ENCODE peak calls at places on chromosomes 11 and 22, in six cellular contexts. E is AG09309, N is endothelial cell, P is CD14-positive monocyte, V is cardiac fibroblast, F is HCT116. U is an unnamed sample.

GRCh38 chr11:398826-399225 is 4.8 kb downstream of the PKP3 start:
- DNase-seq in E (no peak), N (no peak), P (no peak), V (peak; percentile 36), F (no peak), U (no peak)

GRCh38 chr11:114085965-114086364 is 26.5 kb downstream of the ZBTB16 start:
- DNase-seq in E (no peak), N (no peak), P (no peak), V (no peak), F (no peak), U (no peak)

GRCh38 chr22:39152511-39153219 is at the start of gene CBX7:
- DNase-seq in E (no peak), N (peak; percentile 83), P (peak; percentile 91), V (peak; percentile 88), F (peak; percentile 74), U (peak; percentile 93)

GRCh38 chr11:109957000-109957399 is 136.2 kb upstream of the ZC3H12C start:
- DNase-seq in E (no peak), N (no peak), P (no peak), V (no peak), F (no peak), U (no peak)

GRCh38 chr22:30694638-30695350 is at the start of gene OSBP2:
- DNase-seq in E (no peak), N (peak; percentile 43), P (no peak), V (no peak), F (no peak), U (peak; percentile 92)

GRCh38 chr11:65130631-65131416 is 3.5 kb downstream of the SYVN1 start:
- DNase-seq in E (no peak), N (no peak), P (peak; percentile 22), V (no peak), F (no peak), U (peak; percentile 90)

GRCh38 chr11:63536669-63537292 is at the start of gene PLAAT4:
- DNase-seq in E (no peak), N (no peak), P (no peak), V (peak; percentile 85), F (no peak), U (no peak)

GRCh38 chr11:120651396-120651795 is 139.8 kb downstream of the GRIK4 start:
- DNase-seq in E (no peak), N (no peak), P (no peak), V (no peak), F (no peak), U (no peak)

GRCh38 chr22:31106651-31107205 is 640 bp downstream of the SELENOM start:
- DNase-seq in E (no peak), N (peak; percentile 36), P (peak; percentile 40), V (peak; percentile 68), F (no peak), U (no peak)

GRCh38 chr11:44379141-44380008 is 69.4 kb upstream of the ALX4 start:
- DNase-seq in E (no peak), N (no peak), P (no peak), V (no peak), F (no peak), U (no peak)

GRCh38 chr11:20488352-20488751 is 100.8 kb downstream of the PRMT3 start:
- DNase-seq in E (no peak), N (no peak), P (no peak), V (no peak), F (no peak), U (no peak)

GRCh38 chr11:67083786-67084366 is 27.2 kb downstream of the RHOD start:
- DNase-seq in E (no peak), N (no peak), P (no peak), V (no peak), F (no peak), U (no peak)

GRCh38 chr22:42156121-42156520 is 25.5 kb upstream of the CYP2D6 start:
- DNase-seq in E (no peak), N (no peak), P (no peak), V (no peak), F (no peak), U (peak; percentile 24)

GRCh38 chr11:28488336-28488735 is 380.1 kb downstream of the METTL15 start:
- DNase-seq in E (no peak), N (no peak), P (no peak), V (no peak), F (no peak), U (no peak)

GRCh38 chr11:124891390-124891861 is 6.2 kb downstream of the ROBO4 start:
- DNase-seq in E (no peak), N (peak; percentile 5), P (no peak), V (no peak), F (no peak), U (no peak)

GRCh38 chr11:120062561-120062930 is 75.4 kb downstream of the TRIM29 start:
- DNase-seq in E (no peak), N (no peak), P (no peak), V (no peak), F (no peak), U (no peak)

GRCh38 chr22:48980409-48980808 is 847.3 kb downstream of the BRD1 start:
- DNase-seq in E (no peak), N (no peak), P (no peak), V (no peak), F (no peak), U (no peak)

GRCh38 chr22:48976556-48977535 is 850.8 kb downstream of the BRD1 start:
- DNase-seq in E (no peak), N (no peak), P (no peak), V (no peak), F (no peak), U (no peak)

GRCh38 chr22:48981671-48982070 is 846.0 kb downstream of the BRD1 start:
- DNase-seq in E (no peak), N (no peak), P (no peak), V (no peak), F (no peak), U (no peak)

GRCh38 chr22:48980918-48981317 is 846.8 kb downstream of the BRD1 start:
- DNase-seq in E (no peak), N (no peak), P (no peak), V (no peak), F (no peak), U (no peak)

DNA sequence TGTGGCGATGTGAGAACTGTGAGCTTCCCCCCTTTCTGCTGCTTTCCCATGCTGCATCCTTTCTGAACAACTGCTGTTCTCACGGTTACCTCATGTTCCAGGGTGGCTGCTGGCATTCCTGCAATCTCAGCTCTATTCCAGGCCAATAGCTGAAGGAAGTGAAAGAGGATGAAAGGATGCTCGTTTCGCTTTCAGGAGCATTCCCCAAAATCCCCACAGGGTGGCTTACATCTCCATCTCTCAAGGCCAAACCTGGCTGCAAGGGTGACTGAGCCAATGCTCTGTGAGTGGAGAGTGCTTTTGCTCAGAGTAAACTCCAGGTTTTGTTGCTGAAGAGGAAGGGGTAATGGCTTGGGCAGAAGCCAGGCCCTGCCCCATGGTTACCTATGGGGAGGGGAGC is 848.2 kb downstream of the BRD1 start:
- DNase-seq in E (no peak), N (no peak), P (no peak), V (no peak), F (peak; percentile 26), U (no peak)
- TF ChIP-seq CTCF in E (no peak), N (no peak), P (no peak), V (no peak), F (peak; percentile 41), U (peak; percentile 47)

DNA sequence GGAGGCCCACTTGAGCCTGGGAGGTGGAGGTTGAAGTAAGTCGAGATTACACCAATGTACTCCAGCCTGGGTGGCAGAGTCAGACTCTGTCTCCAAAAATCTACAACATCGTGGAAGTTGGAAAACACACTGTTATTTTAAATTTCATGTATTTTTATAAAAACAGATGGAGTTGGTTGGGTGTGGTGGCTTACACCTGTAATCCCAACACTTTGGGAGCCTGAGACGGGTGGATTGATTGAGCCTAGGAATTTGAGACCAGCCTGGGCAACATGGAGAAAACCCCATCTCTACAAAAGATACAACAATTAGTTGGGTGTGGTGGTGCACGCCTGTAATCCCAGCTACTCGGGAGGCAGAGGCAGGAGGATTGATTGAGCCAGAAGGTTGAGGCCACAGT is 52.0 kb upstream of the CLTCL1 start:
- DNase-seq in E (no peak), N (no peak), P (no peak), V (no peak), F (no peak), U (no peak)
- TF ChIP-seq CTCF in E (no peak), N (no peak), P (no peak), V (no peak), F (no peak), U (no peak)

GRCh38 chr11:129375731-129376657 is at the start of gene BARX2:
- DNase-seq in E (peak; percentile 14), N (peak; percentile 75), P (no peak), V (peak; percentile 61), F (peak; percentile 26), U (no peak)
- TF ChIP-seq CTCF in E (peak; percentile 49), N (peak; percentile 32), P (no peak), V (peak; percentile 58), F (peak; percentile 38), U (peak; percentile 79)

GRCh38 chr11:97610000-97610399 is 1220.2 kb downstream of the JRKL start:
- DNase-seq in E (no peak), N (no peak), P (no peak), V (peak; percentile 29), F (no peak), U (no peak)
- TF ChIP-seq CTCF in E (no peak), N (no peak), P (no peak), V (peak; percentile 42), F (no peak), U (peak; percentile 54)

GRCh38 chr22:20551805-20552449 is 44.5 kb downstream of the MED15 start:
- DNase-seq in E (no peak), N (no peak), P (no peak), V (no peak), F (no peak), U (peak; percentile 55)
- TF ChIP-seq CTCF in E (peak; percentile 60), N (no peak), P (no peak), V (peak; percentile 36), F (peak; percentile 29), U (peak; percentile 64)

DNA sequence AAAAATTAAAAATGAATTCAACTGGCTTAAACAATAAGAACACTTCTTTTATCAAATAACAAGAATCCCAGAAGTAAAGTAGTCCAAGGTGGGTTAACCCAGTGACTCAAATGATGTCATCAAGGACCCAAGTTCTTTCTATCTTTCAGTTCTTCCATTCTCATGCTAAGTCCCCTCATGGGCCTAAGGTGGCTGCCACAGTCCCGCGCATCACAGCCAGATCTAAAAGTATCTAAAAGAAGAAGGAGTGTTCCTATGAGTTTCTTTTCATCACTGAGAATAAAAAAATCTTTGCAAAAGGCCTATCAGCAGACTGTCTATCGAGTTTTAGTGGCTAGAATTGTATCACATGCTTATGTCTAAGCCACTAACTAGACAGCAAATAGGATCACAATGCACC is 37.2 kb upstream of the LDLRAD3 start:
- DNase-seq in E (no peak), N (no peak), P (no peak), V (no peak), F (no peak), U (no peak)
- TF ChIP-seq CTCF in E (no peak), N (no peak), P (no peak), V (no peak), F (no peak), U (no peak)